ENCODE peak calls at places on chromosomes 13 and 19, in eight cellular contexts. K is stomach; O is H7; V is body of pancreas; U is CD4-positive, alpha-beta memory T cell; L is small intestine; A is PC-9; S is Peyer's patch. C is an unnamed sample.
A peak's percentile ranks its signal among the peaks of the same experiment; 100 is the strongest.

GRCh38 chr19:14139944-14140343 is 3.6 kb upstream of the ASF1B start:
- DNase-seq in V (no peak), O (no peak), U (no peak), K (no peak), L (no peak), A (peak; percentile 39), S (no peak), C (no peak)

GRCh38 chr13:51015973-51016372 is 95.1 kb downstream of the C13orf42 start:
- DNase-seq in U (no peak), L (no peak), A (no peak), V (no peak), K (no peak), S (no peak), O (no peak), C (no peak)

GRCh38 chr19:33063356-33064116 is 1.2 kb downstream of the RHPN2 start:
- DNase-seq in S (peak; percentile 68), K (peak; percentile 73), L (peak; percentile 87), A (no peak), V (peak; percentile 46), U (no peak), O (peak; percentile 71), C (peak; percentile 63)

GRCh38 chr19:39705578-39706188 is 1.4 kb downstream of the LGALS14 start:
- DNase-seq in K (no peak), L (no peak), V (no peak), S (no peak), O (no peak), A (no peak), U (no peak), C (no peak)

GRCh38 chr19:15294591-15294990 is 37.7 kb downstream of the BRD4 start:
- DNase-seq in O (no peak), V (peak; percentile 26), K (no peak), A (no peak), U (no peak), S (no peak), L (no peak), C (no peak)

GRCh38 chr19:43300876-43301765 is 31.8 kb upstream of the PSG9 start:
- DNase-seq in O (no peak), L (no peak), U (no peak), A (peak; percentile 50), S (no peak), K (no peak), V (no peak), C (no peak)

GRCh38 chr19:38891791-38892190 is 7.6 kb downstream of the SIRT2 start:
- DNase-seq in K (no peak), U (no peak), S (no peak), V (no peak), A (no peak), O (peak; percentile 27), L (no peak), C (no peak)

GRCh38 chr19:50549927-50550593 is 18.2 kb downstream of the LRRC4B start:
- DNase-seq in A (no peak), U (no peak), L (no peak), S (no peak), K (no peak), O (no peak), V (no peak), C (no peak)

GRCh38 chr19:4374451-4375163 is 25.7 kb downstream of the SH3GL1 start:
- DNase-seq in S (peak; percentile 85), U (no peak), A (peak; percentile 87), V (peak; percentile 84), O (peak; percentile 56), L (peak; percentile 82), K (peak; percentile 73), C (peak; percentile 65)

GRCh38 chr13:66927562-66927961 is 302.6 kb downstream of the PCDH9 start:
- DNase-seq in O (no peak), U (no peak), K (no peak), S (no peak), V (no peak), L (no peak), A (no peak), C (no peak)

GRCh38 chr13:35700661-35701060 is 224.2 kb upstream of the MAB21L1 start:
- DNase-seq in A (no peak), S (no peak), O (no peak), U (no peak), V (no peak), L (no peak), K (no peak), C (no peak)

GRCh38 chr19:3010871-3011270 is 18.2 kb downstream of the TLE2 start:
- DNase-seq in V (no peak), L (no peak), S (no peak), K (no peak), O (peak; percentile 46), U (no peak), A (no peak), C (no peak)

GRCh38 chr19:3006075-3006767 is 22.9 kb downstream of the TLE2 start:
- DNase-seq in A (peak; percentile 31), L (peak; percentile 12), O (peak; percentile 98), U (no peak), S (no peak), K (no peak), V (no peak), C (peak; percentile 30)

GRCh38 chr19:3005345-3005744 is 23.7 kb downstream of the TLE2 start:
- DNase-seq in V (no peak), A (no peak), U (no peak), S (no peak), O (no peak), K (no peak), L (no peak), C (no peak)

GRCh38 chr19:3008994-3009393 is 20.1 kb downstream of the TLE2 start:
- DNase-seq in S (no peak), K (no peak), U (no peak), A (no peak), O (no peak), V (no peak), L (no peak), C (no peak)

DNA sequence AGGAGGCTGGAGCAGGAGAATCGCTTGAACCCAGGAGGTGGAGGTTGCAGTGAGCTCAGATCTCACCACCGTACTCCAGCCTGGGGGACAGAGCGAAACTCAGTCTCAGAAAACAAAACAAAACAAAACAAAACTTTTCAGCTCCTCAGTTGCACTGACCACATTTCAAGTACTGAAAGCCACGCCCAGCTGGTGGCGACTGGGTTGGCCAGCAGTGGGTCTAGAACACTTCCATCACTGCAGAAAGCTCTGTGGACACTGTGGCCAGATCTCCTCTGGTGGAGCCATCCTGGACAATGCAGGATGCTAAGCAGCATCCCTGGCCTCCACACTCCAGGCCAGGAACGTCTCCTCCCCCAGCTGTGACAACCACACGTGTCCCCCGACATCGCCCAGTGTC is 21.1 kb downstream of the TLE2 start:
- DNase-seq in O (no peak), L (no peak), A (no peak), S (no peak), U (no peak), K (no peak), V (no peak), C (no peak)
- H3K36me3 ChIP-seq in O (peaks cover 2% of the 10 kb centered on the region), L (no peaks in the 10 kb centered on the region), A (no peaks in the 10 kb centered on the region), S (no peaks in the 10 kb centered on the region), U (no peaks in the 10 kb centered on the region), K (no peaks in the 10 kb centered on the region), V (no peaks in the 10 kb centered on the region), C (no peaks in the 10 kb centered on the region)

GRCh38 chr19:28727133-28727834 is 485.7 kb downstream of the UQCRFS1 start:
- DNase-seq in U (no peak), O (peak; percentile 91), A (no peak), L (no peak), K (no peak), S (no peak), V (no peak), C (no peak)

GRCh38 chr19:28727835-28728159 is 485.2 kb downstream of the UQCRFS1 start:
- DNase-seq in V (no peak), L (no peak), K (no peak), O (no peak), U (no peak), A (no peak), S (no peak), C (no peak)

GRCh38 chr19:28731577-28731976 is 481.4 kb downstream of the UQCRFS1 start:
- DNase-seq in U (no peak), V (no peak), A (no peak), O (no peak), L (no peak), S (no peak), K (no peak), C (no peak)

GRCh38 chr19:28731113-28731512 is 481.8 kb downstream of the UQCRFS1 start:
- DNase-seq in U (no peak), L (no peak), S (no peak), O (no peak), K (no peak), A (no peak), V (no peak), C (no peak)

DNA sequence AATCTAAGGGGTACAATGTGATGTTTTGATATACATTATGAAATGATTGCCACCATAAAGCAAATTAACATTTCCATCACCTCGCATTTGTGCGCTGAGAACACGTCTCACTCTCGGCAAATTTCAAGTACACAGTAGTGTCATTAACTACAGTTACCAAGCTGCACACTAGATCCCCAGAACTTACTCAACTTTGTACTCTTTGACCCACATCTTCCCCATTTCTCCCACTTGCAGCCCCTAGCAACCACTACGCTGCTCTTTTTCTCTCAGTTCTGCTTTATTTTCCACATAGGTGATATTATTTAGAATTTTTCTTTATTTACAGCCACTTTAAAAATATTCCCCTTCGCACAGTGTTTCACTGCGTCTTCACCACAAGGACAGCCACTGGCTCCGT is 486.4 kb downstream of the UQCRFS1 start:
- DNase-seq in O (no peak), V (no peak), L (no peak), S (no peak), K (no peak), U (no peak), A (no peak), C (no peak)
- H3K4me3 ChIP-seq in O (peak overlapping the region; percentile 63), V (no peak overlapping the region), L (no peak overlapping the region), S (no peak overlapping the region), K (no peak overlapping the region), U (no peak overlapping the region), A (no peak overlapping the region), C (no peak overlapping the region)

DNA sequence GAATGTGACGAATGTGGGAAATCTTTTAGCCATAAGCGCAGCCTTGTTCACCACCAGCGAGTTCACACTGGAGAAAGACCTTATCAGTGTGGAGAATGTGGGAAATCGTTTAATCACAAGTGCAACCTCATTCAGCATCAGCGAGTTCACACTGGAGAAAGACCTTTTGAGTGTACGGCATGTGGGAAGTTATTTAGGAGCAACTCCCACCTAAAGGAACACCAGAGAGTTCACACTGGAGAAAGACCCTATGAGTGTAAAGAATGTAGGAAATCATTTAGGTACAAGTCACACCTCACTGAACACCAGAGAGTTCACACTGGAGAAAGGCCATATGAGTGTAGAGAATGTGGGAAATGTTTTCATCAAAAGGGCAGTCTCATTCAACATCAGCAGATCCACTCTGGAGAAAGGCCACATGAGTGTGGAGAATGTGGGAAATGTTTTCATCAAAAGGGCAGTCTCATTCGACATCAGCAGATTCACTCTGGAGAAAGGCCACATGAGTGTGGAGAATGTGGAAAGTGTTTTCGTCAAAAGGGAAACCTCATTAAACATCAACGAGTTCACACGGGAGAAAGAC is 7.6 kb downstream of the ZNF776 start:
- DNase-seq in A (no peak), U (no peak), V (no peak), L (no peak), K (no peak), S (no peak), O (no peak), C (no peak)
- H3K36me3 ChIP-seq in A (peaks cover 83% of the 10 kb centered on the region), U (peaks cover 52% of the 10 kb centered on the region), V (peaks cover 36% of the 10 kb centered on the region), L (peaks cover 28% of the 10 kb centered on the region), K (peaks cover 77% of the 10 kb centered on the region), S (peaks cover 96% of the 10 kb centered on the region), O (peaks cover 36% of the 10 kb centered on the region), C (peaks cover 34% of the 10 kb centered on the region)

DNA sequence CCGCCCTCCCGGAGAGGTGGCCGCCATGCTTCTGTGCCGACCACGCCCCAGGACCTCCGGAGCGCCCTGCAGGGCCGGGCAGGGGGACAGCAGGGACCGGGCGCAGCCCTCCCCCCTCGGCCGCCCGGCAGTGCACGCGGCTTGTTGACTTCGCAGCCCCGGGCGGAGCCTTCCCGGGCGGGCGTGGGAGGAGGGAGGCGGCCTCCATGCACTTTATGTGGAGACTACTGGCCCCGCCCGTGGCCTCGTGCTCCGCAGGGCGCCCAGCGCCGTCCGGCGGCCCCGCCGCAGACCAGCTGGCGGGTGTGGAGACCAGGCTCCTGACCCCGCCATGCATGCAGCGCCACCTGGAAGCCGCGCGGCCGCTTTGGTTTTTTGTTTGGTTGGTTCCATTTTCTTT is 10.2 kb downstream of the CBARP start:
- DNase-seq in K (peak; percentile 83), L (no peak), V (no peak), U (no peak), S (no peak), A (no peak), O (no peak), C (peak; percentile 63)
- H3K4me3 ChIP-seq in K (no peak overlapping the region), L (no peak overlapping the region), V (no peak overlapping the region), U (no peak overlapping the region), S (no peak overlapping the region), A (no peak overlapping the region), O (no peak overlapping the region), C (no peak overlapping the region)

C was measured in mucosa of descending colon.